ENCODE peak calls at places on chromosomes 16 and 17, in six cellular contexts. P is T47D; Y is activated naive CD4-positive, alpha-beta T cell treated with anti-CD3 and anti-CD28 coated beads for 36 hours; J is substantia nigra; D is AG09319; V is fibroblast of lung. O is an unnamed sample.

GRCh38 chr16:19609359-19609758 is 53.9 kb downstream of the VPS35L start:
- DNase-seq in P (no peak), Y (no peak), J (no peak), D (no peak), V (peak), O (no peak)

GRCh38 chr17:80792373-80792781 is 199.3 kb upstream of the CHMP6 start:
- DNase-seq in P (no peak), Y (peak), J (no peak), D (no peak), V (peak), O (no peak)

GRCh38 chr16:23987443-23987842 is 151.7 kb downstream of the PRKCB start:
- DNase-seq in P (no peak), Y (no peak), J (no peak), D (no peak), V (no peak), O (no peak)

GRCh38 chr16:64865037-64865696 is 256.7 kb downstream of the CDH11 start:
- DNase-seq in P (no peak), Y (no peak), J (no peak), D (no peak), V (peak), O (no peak)

GRCh38 chr16:9966569-9967157 is 215.6 kb downstream of the GRIN2A start:
- DNase-seq in P (no peak), Y (peak), J (no peak), D (no peak), V (peak), O (peak)

GRCh38 chr17:30956764-30957374 is 14.0 kb upstream of the RNF135 start:
- DNase-seq in P (no peak), Y (no peak), J (no peak), D (no peak), V (no peak), O (no peak)

GRCh38 chr16:89093602-89094251 is at the start of gene ACSF3:
- DNase-seq in P (peak), Y (peak), J (peak), D (peak), V (peak), O (no peak)

GRCh38 chr16:68450741-68451140 is 2.4 kb upstream of the SMPD3 start:
- DNase-seq in P (no peak), Y (no peak), J (no peak), D (no peak), V (no peak), O (no peak)

GRCh38 chr17:30600830-30601494 is 123.8 kb downstream of the GOSR1 start:
- DNase-seq in P (peak), Y (peak), J (peak), D (no peak), V (peak), O (no peak)

GRCh38 chr16:6932871-6933390 is 399.7 kb upstream of the RBFOX1 start:
- DNase-seq in P (no peak), Y (no peak), J (no peak), D (no peak), V (no peak), O (no peak)

GRCh38 chr16:75754126-75754525 is 27.8 kb upstream of the CPHXL start:
- DNase-seq in P (peak), Y (no peak), J (no peak), D (no peak), V (no peak), O (no peak)

GRCh38 chr16:5002699-5003143 is 31.0 kb downstream of the NAGPA start:
- DNase-seq in P (no peak), Y (no peak), J (no peak), D (no peak), V (no peak), O (no peak)

GRCh38 chr17:67108411-67108810 is 64.1 kb downstream of the CACNG1 start:
- DNase-seq in P (no peak), Y (no peak), J (no peak), D (no peak), V (peak), O (no peak)

GRCh38 chr16:87608400-87608985 is 6.2 kb downstream of the JPH3 start:
- DNase-seq in P (peak), Y (peak), J (no peak), D (no peak), V (peak), O (no peak)

GRCh38 chr17:58539703-58540102 is 25.3 kb upstream of the MTMR4 start:
- DNase-seq in P (no peak), Y (no peak), J (no peak), D (no peak), V (no peak), O (no peak)

GRCh38 chr17:61487668-61488595 is 35.7 kb downstream of the TBX4 start:
- DNase-seq in P (no peak), Y (no peak), J (no peak), D (no peak), V (no peak), O (no peak)

GRCh38 chr16:4261557-4262172 is 11.2 kb downstream of the TFAP4 start:
- DNase-seq in P (no peak), Y (peak), J (no peak), D (no peak), V (peak), O (no peak)

GRCh38 chr16:51116353-51116752 is 34.7 kb downstream of the SALL1 start:
- DNase-seq in P (no peak), Y (no peak), J (no peak), D (no peak), V (no peak), O (no peak)

GRCh38 chr17:40284085-40284713 is 3.5 kb upstream of the CDC6 start:
- DNase-seq in P (no peak), Y (no peak), J (no peak), D (peak), V (peak), O (peak)

GRCh38 chr17:50559674-50560184 is 786 bp upstream of the CACNA1G start:
- DNase-seq in P (no peak), Y (peak), J (no peak), D (no peak), V (peak), O (no peak)

GRCh38 chr16:303760-304505 is 21.0 kb downstream of the PDIA2 start:
- DNase-seq in P (no peak), Y (peak), J (no peak), D (no peak), V (no peak), O (no peak)

GRCh38 chr17:82548681-82549303 is 29.3 kb downstream of the FOXK2 start:
- DNase-seq in P (no peak), Y (no peak), J (no peak), D (no peak), V (peak), O (no peak)

GRCh38 chr17:82613283-82614094 is 34.8 kb downstream of the WDR45B start:
- DNase-seq in P (no peak), Y (no peak), J (no peak), D (no peak), V (no peak), O (no peak)

GRCh38 chr17:65368341-65368740 is 193.1 kb downstream of the AXIN2 start:
- DNase-seq in P (no peak), Y (no peak), J (no peak), D (no peak), V (no peak), O (no peak)

GRCh38 chr17:74055508-74056160 is 147.8 kb upstream of the RPL38 start:
- DNase-seq in P (no peak), Y (no peak), J (no peak), D (no peak), V (no peak), O (no peak)

GRCh38 chr17:19642373-19642893 is 6.1 kb upstream of the ALDH3A2 start:
- DNase-seq in P (no peak), Y (no peak), J (no peak), D (no peak), V (no peak), O (no peak)